ENCODE peak calls at places on chromosome 4, in six cellular contexts. Y, A, G, W, K and R are unnamed samples.

GRCh38 chr4:87165886-87166285 is 54.5 kb downstream of the KLHL8 start:
- DNase-seq in Y (no peak), A (no peak), G (no peak), W (no peak), K (no peak), R (no peak)

GRCh38 chr4:2936773-2937145 is 26.4 kb downstream of the NOP14 start:
- DNase-seq in Y (no peak), A (no peak), G (no peak), W (no peak), K (peak; percentile 22), R (no peak)

GRCh38 chr4:168886361-168886760 is 123.7 kb downstream of the CBR4 start:
- DNase-seq in Y (no peak), A (no peak), G (no peak), W (no peak), K (no peak), R (no peak)

GRCh38 chr4:2484993-2485392 is 16.1 kb downstream of the RNF4 start:
- DNase-seq in Y (peak; percentile 42), A (no peak), G (peak; percentile 35), W (peak; percentile 50), K (peak; percentile 94), R (no peak)

GRCh38 chr4:1382776-1383727 is 23.2 kb downstream of the NKX1-1 start:
- DNase-seq in Y (no peak), A (no peak), G (no peak), W (no peak), K (no peak), R (no peak)

GRCh38 chr4:10437735-10438134 is 19.5 kb downstream of the ZNF518B start:
- DNase-seq in Y (no peak), A (no peak), G (no peak), W (no peak), K (no peak), R (no peak)

GRCh38 chr4:83356899-83357661 is 22.4 kb upstream of the HPSE start:
- DNase-seq in Y (no peak), A (peak; percentile 71), G (no peak), W (no peak), K (no peak), R (no peak)

GRCh38 chr4:53100801-53101581 is 238.9 kb downstream of the RASL11B start:
- DNase-seq in Y (no peak), A (peak; percentile 21), G (no peak), W (no peak), K (no peak), R (no peak)

GRCh38 chr4:153217440-153217839 is 13.2 kb downstream of the TRIM2 start:
- DNase-seq in Y (no peak), A (no peak), G (no peak), W (no peak), K (no peak), R (no peak)